ENCODE peak calls at places on chromosomes 2 and 18, in six cellular contexts. R is A549, U is NB4, Q is HepG2, V is GM12878, E is K562. I is an unnamed sample.

GRCh38 chr2:24491626-24492282 is 700 bp downstream of the NCOA1 start:
- DNase-seq in V (no peak), Q (no peak), E (peak), U (peak), R (peak), I (peak)

GRCh38 chr2:32135409-32135808 is 30.3 kb upstream of the SLC30A6 start:
- DNase-seq in U (peak), Q (peak), V (no peak), R (peak), E (peak), I (peak)

GRCh38 chr2:225042800-225043167 is 516 bp upstream of the DOCK10 start:
- DNase-seq in E (no peak), U (no peak), V (no peak), Q (no peak), R (no peak), I (no peak)

GRCh38 chr2:158761626-158762025 is 33.5 kb upstream of the DAPL1 start:
- DNase-seq in Q (no peak), E (no peak), U (peak), V (no peak), R (no peak), I (no peak)

GRCh38 chr18:55780591-55781071 is 192.6 kb upstream of the TCF4 start:
- DNase-seq in E (no peak), U (no peak), Q (no peak), V (no peak), R (no peak), I (peak)

GRCh38 chr18:21997207-21998143 is 171.9 kb upstream of the GATA6 start:
- DNase-seq in V (peak), Q (peak), E (peak), U (peak), R (peak), I (peak)

GRCh38 chr18:7946724-7947377 is 379.7 kb downstream of the PTPRM start:
- DNase-seq in Q (no peak), V (no peak), E (no peak), U (no peak), R (peak), I (peak)

GRCh38 chr2:110114801-110115200 is 821 bp downstream of the MALL start:
- DNase-seq in E (no peak), R (peak), V (no peak), U (no peak), Q (no peak), I (peak)

GRCh38 chr18:38025433-38026038 is 459.9 kb upstream of the CELF4 start:
- DNase-seq in U (no peak), R (no peak), Q (no peak), V (no peak), E (no peak), I (no peak)

GRCh38 chr18:48227206-48227605 is 182.0 kb downstream of the ZBTB7C start:
- DNase-seq in U (no peak), R (no peak), Q (no peak), V (no peak), E (no peak), I (no peak)

GRCh38 chr2:207474871-207475485 is 54.8 kb upstream of the CREB1 start:
- DNase-seq in V (no peak), U (peak), E (peak), R (no peak), Q (peak), I (peak)

GRCh38 chr2:88638123-88638650 is 10.9 kb upstream of the EIF2AK3 start:
- DNase-seq in U (no peak), R (no peak), E (no peak), Q (no peak), V (no peak), I (no peak)

GRCh38 chr2:165586019-165586418 is 116.5 kb downstream of the CSRNP3 start:
- DNase-seq in E (no peak), Q (no peak), V (no peak), U (no peak), R (no peak), I (no peak)

GRCh38 chr18:76931171-76931570 is 108.8 kb downstream of the ZNF236 start:
- DNase-seq in U (no peak), R (no peak), Q (no peak), V (no peak), E (no peak), I (no peak)

GRCh38 chr2:132466428-132467028 is 49.9 kb downstream of the GPR39 start:
- DNase-seq in U (no peak), Q (no peak), E (no peak), V (no peak), R (no peak), I (no peak)
- TF ChIP-seq MYC in U (no peak), Q (no peak), E (no peak), V (no peak), R (no peak), I (no peak)

DNA sequence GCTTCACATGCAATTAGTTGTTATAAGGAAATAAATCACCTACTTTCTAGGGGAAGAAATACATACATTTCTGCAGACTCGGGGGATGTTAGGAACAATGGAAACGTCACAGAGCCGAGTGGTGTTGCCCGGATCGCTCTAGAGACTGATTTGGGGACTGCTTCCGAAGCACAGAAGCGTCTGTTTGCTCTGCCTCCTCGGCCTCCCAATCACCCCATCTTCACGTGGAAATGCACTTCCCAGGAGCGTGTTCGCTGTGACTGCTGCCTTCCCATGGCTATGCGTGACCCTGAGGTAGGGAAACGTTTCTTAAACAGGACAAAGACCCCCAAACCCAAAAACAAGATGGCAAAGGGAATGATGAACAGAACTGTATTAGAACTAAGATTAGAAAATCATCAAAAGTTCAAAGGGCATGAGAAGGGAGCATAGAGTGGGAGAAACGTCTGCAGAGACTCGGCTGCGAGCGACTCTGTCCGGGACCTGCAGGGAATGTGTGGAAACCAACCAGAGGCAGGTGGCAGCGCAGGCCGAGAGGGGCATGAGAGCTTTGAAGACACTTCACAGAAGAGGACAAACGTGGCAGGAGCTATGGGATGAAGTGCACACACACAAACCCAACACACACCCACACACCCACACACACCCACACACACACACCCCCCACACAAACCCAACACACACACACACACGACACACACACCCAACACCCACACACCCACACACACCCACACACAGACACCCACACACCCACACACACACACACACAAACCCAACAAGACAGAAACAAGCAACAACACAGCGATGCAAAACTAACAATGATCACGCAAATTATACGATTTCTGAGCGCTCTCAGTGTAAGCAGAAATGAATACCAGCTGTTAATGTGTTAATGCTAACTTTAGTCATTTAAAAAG is 41.3 kb downstream of the RTP5 start:
- DNase-seq in Q (no peak), R (no peak), U (no peak), V (no peak), E (no peak), I (no peak)
- TF ChIP-seq MYC in Q (no peak), R (no peak), U (no peak), V (no peak), E (no peak), I (no peak)

DNA sequence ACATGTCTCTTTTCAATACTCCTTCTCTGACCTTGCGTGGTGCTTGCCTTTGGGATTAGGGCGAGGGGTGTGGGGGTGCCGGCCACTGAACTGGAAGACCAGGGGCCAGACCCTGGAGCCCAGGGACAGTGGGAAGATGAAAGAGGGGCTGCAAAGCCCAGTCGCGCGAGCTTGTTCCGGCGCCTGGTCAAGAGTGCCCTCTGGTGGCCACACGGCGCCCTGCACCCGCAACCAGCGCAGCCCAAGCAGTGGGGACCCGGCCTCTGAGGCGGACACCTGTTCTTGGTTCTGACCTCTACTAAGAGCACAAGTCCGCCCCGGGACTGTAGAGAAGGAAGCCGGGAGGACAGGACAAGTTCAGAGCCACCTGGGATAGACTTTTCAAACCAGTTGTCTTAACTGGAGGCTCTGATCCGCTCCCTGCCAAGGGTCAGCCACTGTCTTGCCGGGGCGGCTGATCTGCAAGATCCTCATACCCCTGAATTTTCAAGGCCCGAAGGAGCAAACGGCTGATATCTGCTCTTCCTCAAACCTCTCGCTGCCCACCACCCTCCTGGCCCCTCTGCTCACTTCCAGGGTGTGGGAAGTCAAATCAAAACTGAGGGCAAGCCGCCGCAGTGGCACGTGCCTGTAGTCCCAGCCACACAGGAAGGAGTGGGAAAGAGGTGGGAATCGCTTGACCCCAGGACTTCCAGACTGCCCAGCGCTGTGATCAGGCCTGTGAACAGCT is 14.9 kb upstream of the MSH6 start:
- DNase-seq in V (no peak), Q (peak), U (peak), R (peak), E (peak), I (peak)
- TF ChIP-seq MYC in V (no peak), Q (no peak), U (no peak), R (no peak), E (no peak), I (no peak)

GRCh38 chr2:222318026-222318711 is 19.4 kb upstream of the PAX3 start:
- DNase-seq in V (no peak), Q (peak), U (peak), R (peak), E (no peak), I (peak)
- TF ChIP-seq MYC in V (no peak), Q (no peak), U (peak), R (no peak), E (no peak), I (no peak)

GRCh38 chr2:9002637-9003365 is 683 bp downstream of the MBOAT2 start:
- DNase-seq in Q (no peak), R (no peak), U (peak), V (no peak), E (no peak), I (peak)

GRCh38 chr2:9006368-9006767 is 2.9 kb upstream of the MBOAT2 start:
- DNase-seq in R (no peak), V (no peak), U (no peak), Q (no peak), E (no peak), I (no peak)

GRCh38 chr2:9003366-9003615 is 193 bp downstream of the MBOAT2 start:
- DNase-seq in U (no peak), Q (no peak), V (no peak), E (no peak), R (no peak), I (no peak)

GRCh38 chr2:9003616-9004337 is at the start of gene MBOAT2:
- DNase-seq in R (peak), V (peak), E (peak), U (peak), Q (no peak), I (peak)

DNA sequence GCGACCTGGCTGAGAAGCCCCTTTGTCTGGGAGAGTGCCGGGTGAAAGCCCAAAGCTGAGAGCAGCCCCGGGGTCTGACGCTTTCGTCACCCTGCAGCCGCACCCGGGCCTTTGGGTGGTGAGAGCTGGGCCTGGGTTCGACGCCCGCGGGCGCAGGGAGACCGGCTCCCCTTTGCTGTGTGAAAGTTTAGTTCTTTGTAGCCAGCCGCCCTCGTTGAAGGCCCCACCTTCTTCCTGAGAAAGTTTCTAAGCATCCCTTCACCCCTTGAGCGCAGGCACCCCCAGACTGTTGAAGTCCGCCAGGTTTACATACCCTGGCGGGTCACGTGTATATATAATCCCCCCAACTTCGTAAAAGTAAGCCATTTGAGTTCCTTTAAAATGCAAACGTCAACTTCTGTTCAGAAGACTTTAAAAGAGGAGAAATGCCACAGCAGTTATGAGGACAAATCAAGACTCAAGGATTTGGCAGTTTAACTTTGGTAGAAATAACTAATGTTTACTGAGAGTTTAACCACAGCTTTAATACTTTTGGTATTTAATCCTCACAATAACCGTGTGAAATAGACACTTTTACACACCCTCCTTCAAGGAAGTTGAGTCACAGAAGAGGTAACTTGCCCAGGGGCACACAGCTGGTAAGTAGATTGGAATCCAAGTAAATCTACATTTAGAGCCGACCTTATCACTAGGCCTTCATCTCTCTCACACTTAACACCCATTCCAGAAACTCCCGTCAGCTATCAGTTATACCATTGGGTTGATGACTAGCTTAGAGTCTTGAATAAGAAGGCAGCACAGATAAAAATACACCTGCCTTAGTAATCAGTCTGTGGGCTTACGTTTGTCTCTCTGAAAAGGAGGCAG is 1.1 kb upstream of the MBOAT2 start:
- DNase-seq in U (no peak), Q (no peak), E (peak), R (peak), V (no peak), I (peak)
- TF ChIP-seq MYC in U (no peak), Q (no peak), E (no peak), R (no peak), V (no peak), I (no peak)

GRCh38 chr2:188573453-188573852 is 281.8 kb downstream of the GULP1 start:
- DNase-seq in Q (no peak), V (no peak), E (no peak), U (no peak), R (no peak), I (no peak)

GRCh38 chr2:188572592-188572991 is 280.9 kb downstream of the GULP1 start:
- DNase-seq in R (no peak), V (no peak), E (no peak), Q (no peak), U (no peak), I (no peak)

GRCh38 chr2:188569441-188569840 is 277.8 kb downstream of the GULP1 start:
- DNase-seq in V (no peak), R (no peak), U (no peak), Q (no peak), E (no peak), I (no peak)

GRCh38 chr2:188570365-188570764 is 278.7 kb downstream of the GULP1 start:
- DNase-seq in V (no peak), U (no peak), E (no peak), Q (no peak), R (no peak), I (no peak)

DNA sequence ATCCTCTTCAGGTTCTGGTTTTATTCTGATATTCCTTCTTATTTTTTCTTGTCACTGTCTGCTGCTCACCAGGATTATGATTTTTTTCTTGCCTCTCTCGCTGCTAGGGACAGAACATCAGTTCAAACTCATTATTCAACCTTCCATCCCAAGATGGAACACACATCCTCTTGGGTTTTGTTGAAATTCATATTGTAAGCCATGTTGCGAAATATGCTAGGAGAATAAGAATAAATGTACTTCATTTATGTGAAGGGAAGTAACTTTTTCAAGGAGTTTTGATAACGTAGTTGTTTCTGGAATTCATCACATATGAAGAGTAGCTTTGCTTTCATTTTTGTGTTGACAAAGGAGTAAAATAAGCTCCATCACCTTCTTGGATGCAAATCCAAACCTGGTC is 279.9 kb downstream of the GULP1 start:
- DNase-seq in V (no peak), E (no peak), U (no peak), R (no peak), Q (no peak), I (no peak)
- TF ChIP-seq MYC in V (no peak), E (no peak), U (no peak), R (no peak), Q (no peak), I (no peak)

DNA sequence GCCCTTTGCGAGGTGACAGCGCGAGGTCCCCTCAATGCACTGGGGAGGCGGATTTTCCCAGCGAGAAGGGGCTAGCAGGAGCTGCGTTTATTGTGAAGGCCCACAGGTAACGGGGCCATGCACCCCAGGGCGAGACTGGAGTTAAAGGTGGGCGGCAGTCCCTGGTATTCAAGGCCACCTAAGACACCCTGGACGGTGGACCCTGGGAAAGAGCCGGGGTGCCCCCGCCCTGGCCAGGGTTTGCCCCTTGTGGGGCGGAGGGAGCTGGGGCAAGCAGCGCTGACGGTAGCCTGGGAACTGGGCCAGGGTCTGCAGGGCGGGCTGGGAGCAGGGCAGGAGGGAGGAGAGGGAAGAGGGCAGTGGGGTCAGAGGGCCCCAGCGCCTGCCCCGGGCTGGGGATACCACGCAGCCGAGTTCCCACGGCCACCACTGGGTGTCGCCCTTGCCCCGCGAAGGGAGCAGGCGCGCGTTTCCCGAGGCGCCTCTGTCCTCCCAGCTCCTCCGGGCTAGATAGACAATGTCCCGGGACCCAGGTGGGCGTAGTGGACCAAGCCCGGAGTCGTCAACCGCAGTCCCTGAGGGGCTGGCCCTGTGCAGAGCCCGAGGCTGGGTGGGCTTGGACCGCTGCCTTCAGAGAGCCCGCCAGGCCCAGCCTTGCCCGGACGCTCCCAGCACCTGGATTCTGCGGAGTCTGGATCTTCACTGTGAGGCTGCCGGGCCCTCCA is 80.2 kb downstream of the SMAD4 start:
- DNase-seq in Q (peak), E (peak), V (no peak), U (peak), R (peak), I (peak)
- TF ChIP-seq MYC in Q (peak), E (no peak), V (no peak), U (no peak), R (no peak), I (no peak)

GRCh38 chr18:12960846-12961397 is 13.1 kb downstream of the SEH1L start:
- DNase-seq in Q (no peak), R (no peak), E (no peak), V (no peak), U (no peak), I (no peak)
- TF ChIP-seq MYC in Q (no peak), R (no peak), E (peak), V (no peak), U (no peak), I (no peak)

GRCh38 chr2:157336137-157336721 is 10.6 kb upstream of the ERMN start:
- DNase-seq in U (peak), R (no peak), E (peak), Q (peak), V (no peak), I (peak)
- TF ChIP-seq MYC in U (no peak), R (no peak), E (no peak), Q (no peak), V (no peak), I (no peak)

I was measured in endothelial cell of umbilical vein.